ENCODE peak calls at places on chromosomes 16 and 17, in seven cellular contexts. One of them, this sample, is unnamed. For H3K9me3, the result is how much of the 10 kb centered on the place peaks cover.

GRCh38 chr16:27561216-27561615 is 11.3 kb downstream of the KATNIP start:
- DNase-seq in breast epithelium: no peak
- DNase-seq in A549: no peak
- DNase-seq in MG63: no peak
- DNase-seq in right lobe of liver: no peak
- DNase-seq in hepatocyte: no peak
- DNase-seq in ascending aorta: no peak
- DNase-seq in this sample: no peak

GRCh38 chr16:22232277-22233049 is 26.4 kb downstream of the EEF2K start:
- DNase-seq in breast epithelium: peak
- DNase-seq in A549: peak
- DNase-seq in MG63: no peak
- DNase-seq in right lobe of liver: peak
- DNase-seq in hepatocyte: peak
- DNase-seq in ascending aorta: no peak
- DNase-seq in this sample: no peak

GRCh38 chr17:48893646-48894508 is 1.3 kb downstream of the ATP5MC1 start:
- DNase-seq in breast epithelium: no peak
- DNase-seq in A549: no peak
- DNase-seq in MG63: no peak
- DNase-seq in right lobe of liver: no peak
- DNase-seq in hepatocyte: no peak
- DNase-seq in ascending aorta: no peak
- DNase-seq in this sample: no peak

GRCh38 chr17:65515512-65515911 is 45.9 kb downstream of the AXIN2 start:
- DNase-seq in breast epithelium: no peak
- DNase-seq in A549: no peak
- DNase-seq in MG63: no peak
- DNase-seq in right lobe of liver: no peak
- DNase-seq in hepatocyte: no peak
- DNase-seq in ascending aorta: no peak
- DNase-seq in this sample: no peak

GRCh38 chr17:11893862-11894261 is 103.4 kb downstream of the ZNF18 start:
- DNase-seq in breast epithelium: no peak
- DNase-seq in A549: no peak
- DNase-seq in MG63: no peak
- DNase-seq in right lobe of liver: no peak
- DNase-seq in hepatocyte: no peak
- DNase-seq in ascending aorta: no peak
- DNase-seq in this sample: no peak

GRCh38 chr16:30659507-30660423 is 1.5 kb downstream of the FBRS start:
- DNase-seq in breast epithelium: no peak
- DNase-seq in A549: no peak
- DNase-seq in MG63: peak
- DNase-seq in right lobe of liver: no peak
- DNase-seq in hepatocyte: no peak
- DNase-seq in ascending aorta: no peak
- DNase-seq in this sample: no peak

GRCh38 chr16:76081936-76082335 is 195.3 kb upstream of the CNTNAP4 start:
- DNase-seq in breast epithelium: no peak
- DNase-seq in A549: no peak
- DNase-seq in MG63: no peak
- DNase-seq in right lobe of liver: no peak
- DNase-seq in hepatocyte: no peak
- DNase-seq in ascending aorta: no peak
- DNase-seq in this sample: no peak

GRCh38 chr16:17194190-17194780 is 276.5 kb downstream of the XYLT1 start:
- DNase-seq in breast epithelium: no peak
- DNase-seq in A549: no peak
- DNase-seq in MG63: peak
- DNase-seq in right lobe of liver: no peak
- DNase-seq in hepatocyte: peak
- DNase-seq in ascending aorta: peak
- DNase-seq in this sample: peak

DNA sequence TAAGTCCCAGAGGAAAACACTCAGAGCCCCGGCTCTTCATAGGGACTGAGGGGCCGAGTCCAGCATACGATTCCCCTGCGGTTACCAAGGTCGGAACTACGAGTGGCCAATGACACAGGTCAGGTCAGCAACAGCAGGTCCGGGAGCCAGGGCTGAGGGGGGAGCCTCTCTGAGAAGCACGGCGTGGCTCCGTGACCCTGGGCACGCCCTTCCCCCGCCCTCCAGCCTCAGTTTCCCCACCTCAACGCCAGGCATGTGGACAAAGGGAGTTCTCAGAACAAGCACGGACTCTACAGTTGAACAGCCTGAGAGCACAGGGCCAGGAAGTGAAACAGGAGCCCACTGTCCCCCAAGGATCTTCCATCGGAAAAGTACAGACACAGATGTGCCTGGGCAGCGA is 25.6 kb downstream of the TPSD1 start:
- DNase-seq in breast epithelium: no peak
- DNase-seq in A549: no peak
- DNase-seq in MG63: no peak
- DNase-seq in right lobe of liver: no peak
- DNase-seq in hepatocyte: no peak
- DNase-seq in ascending aorta: no peak
- DNase-seq in this sample: no peak
- H3K9me3 ChIP-seq in breast epithelium: under half
- H3K9me3 ChIP-seq in A549: under half
- H3K9me3 ChIP-seq in MG63: under half
- H3K9me3 ChIP-seq in right lobe of liver: under half
- H3K9me3 ChIP-seq in hepatocyte: under half
- H3K9me3 ChIP-seq in ascending aorta: under half
- H3K9me3 ChIP-seq in this sample: under half

GRCh38 chr16:35639233-35640205 is 2180.1 kb downstream of the TP53TG3F start:
- DNase-seq in breast epithelium: no peak
- DNase-seq in A549: no peak
- DNase-seq in MG63: peak
- DNase-seq in right lobe of liver: no peak
- DNase-seq in hepatocyte: no peak
- DNase-seq in ascending aorta: no peak
- DNase-seq in this sample: no peak

GRCh38 chr16:35636831-35637230 is 2177.4 kb downstream of the TP53TG3F start:
- DNase-seq in breast epithelium: no peak
- DNase-seq in A549: no peak
- DNase-seq in MG63: no peak
- DNase-seq in right lobe of liver: no peak
- DNase-seq in hepatocyte: no peak
- DNase-seq in ascending aorta: no peak
- DNase-seq in this sample: no peak

GRCh38 chr16:35642322-35642835 is 2183.0 kb downstream of the TP53TG3F start:
- DNase-seq in breast epithelium: no peak
- DNase-seq in A549: no peak
- DNase-seq in MG63: no peak
- DNase-seq in right lobe of liver: no peak
- DNase-seq in hepatocyte: no peak
- DNase-seq in ascending aorta: no peak
- DNase-seq in this sample: no peak

GRCh38 chr16:35637683-35638082 is 2178.3 kb downstream of the TP53TG3F start:
- DNase-seq in breast epithelium: no peak
- DNase-seq in A549: no peak
- DNase-seq in MG63: no peak
- DNase-seq in right lobe of liver: no peak
- DNase-seq in hepatocyte: no peak
- DNase-seq in ascending aorta: no peak
- DNase-seq in this sample: no peak
- H3K9me3 ChIP-seq in breast epithelium: under half
- H3K9me3 ChIP-seq in A549: under half
- H3K9me3 ChIP-seq in MG63: under half
- H3K9me3 ChIP-seq in right lobe of liver: under half
- H3K9me3 ChIP-seq in hepatocyte: under half
- H3K9me3 ChIP-seq in ascending aorta: under half
- H3K9me3 ChIP-seq in this sample: under half

DNA sequence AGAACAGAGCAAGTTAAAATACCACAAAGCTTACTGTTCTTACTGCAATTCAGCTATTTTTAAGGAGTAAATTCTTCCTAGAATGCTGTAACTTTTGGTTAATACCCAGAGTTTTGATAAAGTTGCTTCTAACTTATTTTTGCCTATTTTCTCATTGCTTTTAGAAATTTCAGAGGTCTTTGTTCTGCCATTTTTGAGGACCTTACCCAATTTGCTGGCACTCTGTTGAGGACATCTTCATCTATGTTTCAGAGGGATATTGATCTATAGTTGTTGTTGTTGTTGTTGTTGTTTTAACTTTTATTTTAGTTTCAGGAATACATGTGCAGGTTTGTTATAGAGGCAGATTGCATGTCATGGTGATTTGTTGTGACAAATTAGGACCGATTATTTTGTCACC is 111.0 kb upstream of the NACA2 start:
- DNase-seq in breast epithelium: no peak
- DNase-seq in A549: no peak
- DNase-seq in MG63: no peak
- DNase-seq in right lobe of liver: no peak
- DNase-seq in hepatocyte: no peak
- DNase-seq in ascending aorta: no peak
- DNase-seq in this sample: no peak
- H3K9me3 ChIP-seq in breast epithelium: under half
- H3K9me3 ChIP-seq in A549: under half
- H3K9me3 ChIP-seq in MG63: under half
- H3K9me3 ChIP-seq in right lobe of liver: under half
- H3K9me3 ChIP-seq in hepatocyte: under half
- H3K9me3 ChIP-seq in ascending aorta: under half
- H3K9me3 ChIP-seq in this sample: under half

DNA sequence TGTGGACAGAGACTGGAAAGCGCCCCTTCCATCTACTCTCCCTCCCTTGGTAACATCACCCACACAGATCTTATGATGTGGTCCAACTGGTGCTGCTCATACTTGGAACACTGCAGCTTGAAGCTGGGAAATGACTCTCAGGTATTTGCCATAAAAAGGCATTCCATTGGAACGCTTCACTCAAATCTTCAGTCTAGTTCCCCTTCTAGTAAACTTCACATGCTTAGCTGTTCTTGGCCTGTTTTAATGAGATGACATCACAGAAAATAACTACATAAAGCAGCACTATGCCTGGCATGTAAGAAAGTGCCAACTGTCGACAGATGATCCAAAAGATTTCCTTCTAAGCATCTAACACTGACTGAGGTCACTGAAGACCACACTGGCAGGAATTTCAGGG is 9.3 kb downstream of the ZNF263 start:
- DNase-seq in breast epithelium: no peak
- DNase-seq in A549: no peak
- DNase-seq in MG63: peak
- DNase-seq in right lobe of liver: no peak
- DNase-seq in hepatocyte: no peak
- DNase-seq in ascending aorta: no peak
- DNase-seq in this sample: no peak
- H3K9me3 ChIP-seq in breast epithelium: half or more
- H3K9me3 ChIP-seq in A549: half or more
- H3K9me3 ChIP-seq in MG63: half or more
- H3K9me3 ChIP-seq in right lobe of liver: under half
- H3K9me3 ChIP-seq in hepatocyte: half or more
- H3K9me3 ChIP-seq in ascending aorta: half or more
- H3K9me3 ChIP-seq in this sample: half or more

GRCh38 chr17:53844476-53845107 is 21.9 kb downstream of the KIF2B start:
- DNase-seq in breast epithelium: no peak
- DNase-seq in A549: no peak
- DNase-seq in MG63: no peak
- DNase-seq in right lobe of liver: no peak
- DNase-seq in hepatocyte: no peak
- DNase-seq in ascending aorta: no peak
- DNase-seq in this sample: no peak
- H3K9me3 ChIP-seq in breast epithelium: under half
- H3K9me3 ChIP-seq in A549: under half
- H3K9me3 ChIP-seq in MG63: under half
- H3K9me3 ChIP-seq in right lobe of liver: under half
- H3K9me3 ChIP-seq in hepatocyte: under half
- H3K9me3 ChIP-seq in ascending aorta: under half
- H3K9me3 ChIP-seq in this sample: under half

DNA sequence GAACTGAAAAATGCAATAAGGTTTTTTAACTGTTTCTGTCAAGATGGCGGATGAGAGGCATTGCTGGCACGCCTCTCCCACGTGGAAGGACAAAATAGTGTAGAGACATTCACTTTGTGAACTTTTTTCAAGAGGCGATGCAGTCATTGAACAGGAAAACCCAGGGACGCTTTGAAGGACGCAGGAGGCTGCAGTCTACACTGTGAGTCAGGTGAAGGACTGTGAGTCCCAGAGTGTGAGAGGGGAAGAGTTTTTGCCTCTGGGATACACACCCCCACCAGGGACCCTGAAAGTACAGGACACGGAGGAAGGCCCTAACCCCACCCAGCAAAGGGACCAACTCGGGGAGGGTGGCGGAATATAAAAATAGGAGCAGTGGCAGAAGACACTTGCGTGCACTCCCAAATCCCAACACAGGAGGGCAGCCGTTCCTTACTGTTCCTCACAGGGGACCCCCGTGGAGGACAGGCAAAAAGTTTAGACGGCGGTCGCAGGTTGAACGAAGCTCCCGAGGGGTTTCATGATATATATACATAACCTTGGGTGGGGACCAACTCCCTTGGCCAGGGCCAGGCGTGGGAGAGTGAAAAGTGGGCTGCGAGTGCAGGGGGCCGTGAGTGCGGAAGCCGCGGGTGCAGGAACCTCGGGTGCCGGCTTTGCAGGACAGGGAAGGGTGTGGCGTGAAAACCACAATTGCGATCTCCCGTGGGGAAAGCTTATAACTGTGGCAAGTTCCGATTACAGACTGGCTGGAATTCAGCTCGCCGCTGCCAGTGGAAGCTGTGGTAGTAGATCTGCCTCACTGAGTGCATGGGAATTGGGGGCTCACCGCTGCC is 82.0 kb upstream of the ALOX12 start:
- DNase-seq in breast epithelium: no peak
- DNase-seq in A549: peak
- DNase-seq in MG63: peak
- DNase-seq in right lobe of liver: peak
- DNase-seq in hepatocyte: peak
- DNase-seq in ascending aorta: peak
- DNase-seq in this sample: peak
- H3K9me3 ChIP-seq in breast epithelium: under half
- H3K9me3 ChIP-seq in A549: under half
- H3K9me3 ChIP-seq in MG63: under half
- H3K9me3 ChIP-seq in right lobe of liver: under half
- H3K9me3 ChIP-seq in hepatocyte: under half
- H3K9me3 ChIP-seq in ascending aorta: under half
- H3K9me3 ChIP-seq in this sample: under half

GRCh38 chr17:27070836-27071235 is 223.1 kb upstream of the WSB1 start:
- DNase-seq in breast epithelium: no peak
- DNase-seq in A549: no peak
- DNase-seq in MG63: no peak
- DNase-seq in right lobe of liver: no peak
- DNase-seq in hepatocyte: no peak
- DNase-seq in ascending aorta: no peak
- DNase-seq in this sample: no peak

GRCh38 chr17:27069842-27070508 is 223.9 kb upstream of the WSB1 start:
- DNase-seq in breast epithelium: no peak
- DNase-seq in A549: no peak
- DNase-seq in MG63: no peak
- DNase-seq in right lobe of liver: no peak
- DNase-seq in hepatocyte: no peak
- DNase-seq in ascending aorta: no peak
- DNase-seq in this sample: no peak

GRCh38 chr17:27066315-27066714 is 227.6 kb upstream of the WSB1 start:
- DNase-seq in breast epithelium: no peak
- DNase-seq in A549: no peak
- DNase-seq in MG63: no peak
- DNase-seq in right lobe of liver: no peak
- DNase-seq in hepatocyte: no peak
- DNase-seq in ascending aorta: no peak
- DNase-seq in this sample: no peak

GRCh38 chr17:27065588-27065987 is 228.3 kb upstream of the WSB1 start:
- DNase-seq in breast epithelium: no peak
- DNase-seq in A549: no peak
- DNase-seq in MG63: no peak
- DNase-seq in right lobe of liver: no peak
- DNase-seq in hepatocyte: no peak
- DNase-seq in ascending aorta: no peak
- DNase-seq in this sample: no peak
- H3K9me3 ChIP-seq in breast epithelium: under half
- H3K9me3 ChIP-seq in A549: under half
- H3K9me3 ChIP-seq in MG63: under half
- H3K9me3 ChIP-seq in right lobe of liver: under half
- H3K9me3 ChIP-seq in hepatocyte: under half
- H3K9me3 ChIP-seq in ascending aorta: under half
- H3K9me3 ChIP-seq in this sample: under half

This sample was measured in SJSA1.